ENCODE peak calls at places on chromosomes 11 and 22, in eight cellular contexts. One of them, this sample, is unnamed.

GRCh38 chr11:83249972-83250593 is 36.1 kb downstream of the CCDC90B start:
- DNase-seq in IMR-90: peak
- DNase-seq in A549: peak
- DNase-seq in heart right ventricle: no peak
- DNase-seq in kidney epithelial cell: peak
- DNase-seq in body of pancreas: peak
- DNase-seq in left ventricle myocardium inferior: no peak
- DNase-seq in fibroblast of pulmonary artery: peak
- DNase-seq in this sample: peak

GRCh38 chr22:19772422-19772672 is 11.8 kb downstream of the TBX1 start:
- DNase-seq in heart right ventricle: no peak
- DNase-seq in A549: no peak
- DNase-seq in kidney epithelial cell: no peak
- DNase-seq in IMR-90: no peak
- DNase-seq in fibroblast of pulmonary artery: no peak
- DNase-seq in body of pancreas: no peak
- DNase-seq in left ventricle myocardium inferior: no peak
- DNase-seq in this sample: no peak

GRCh38 chr11:75261474-75261847 is 20.9 kb downstream of the TPBGL start:
- DNase-seq in body of pancreas: no peak
- DNase-seq in left ventricle myocardium inferior: no peak
- DNase-seq in A549: no peak
- DNase-seq in IMR-90: no peak
- DNase-seq in fibroblast of pulmonary artery: no peak
- DNase-seq in kidney epithelial cell: no peak
- DNase-seq in heart right ventricle: no peak
- DNase-seq in this sample: no peak

GRCh38 chr11:131737357-131737756 is 366.9 kb downstream of the NTM start:
- DNase-seq in body of pancreas: no peak
- DNase-seq in IMR-90: no peak
- DNase-seq in A549: no peak
- DNase-seq in left ventricle myocardium inferior: no peak
- DNase-seq in fibroblast of pulmonary artery: peak
- DNase-seq in heart right ventricle: no peak
- DNase-seq in kidney epithelial cell: no peak
- DNase-seq in this sample: no peak

GRCh38 chr11:69295995-69296889 is 2.3 kb downstream of the MYEOV start:
- DNase-seq in fibroblast of pulmonary artery: peak
- DNase-seq in A549: peak
- DNase-seq in kidney epithelial cell: no peak
- DNase-seq in IMR-90: peak
- DNase-seq in left ventricle myocardium inferior: peak
- DNase-seq in body of pancreas: peak
- DNase-seq in heart right ventricle: no peak
- DNase-seq in this sample: no peak

GRCh38 chr11:26247340-26247739 is 84.6 kb upstream of the ANO3 start:
- DNase-seq in A549: no peak
- DNase-seq in kidney epithelial cell: no peak
- DNase-seq in heart right ventricle: no peak
- DNase-seq in IMR-90: peak
- DNase-seq in body of pancreas: no peak
- DNase-seq in fibroblast of pulmonary artery: peak
- DNase-seq in left ventricle myocardium inferior: no peak
- DNase-seq in this sample: no peak

GRCh38 chr11:68783216-68783821 is 32.0 kb upstream of the TESMIN start:
- DNase-seq in heart right ventricle: peak
- DNase-seq in kidney epithelial cell: no peak
- DNase-seq in A549: no peak
- DNase-seq in fibroblast of pulmonary artery: no peak
- DNase-seq in IMR-90: no peak
- DNase-seq in left ventricle myocardium inferior: peak
- DNase-seq in body of pancreas: no peak
- DNase-seq in this sample: no peak

GRCh38 chr11:122765487-122766131 is 72.7 kb upstream of the CRTAM start:
- DNase-seq in fibroblast of pulmonary artery: no peak
- DNase-seq in A549: no peak
- DNase-seq in IMR-90: no peak
- DNase-seq in body of pancreas: no peak
- DNase-seq in heart right ventricle: no peak
- DNase-seq in kidney epithelial cell: peak
- DNase-seq in left ventricle myocardium inferior: no peak
- DNase-seq in this sample: no peak

GRCh38 chr22:39364646-39365405 is 15.0 kb downstream of the SYNGR1 start:
- DNase-seq in left ventricle myocardium inferior: no peak
- DNase-seq in heart right ventricle: no peak
- DNase-seq in A549: no peak
- DNase-seq in kidney epithelial cell: no peak
- DNase-seq in IMR-90: no peak
- DNase-seq in fibroblast of pulmonary artery: no peak
- DNase-seq in body of pancreas: no peak
- DNase-seq in this sample: no peak

GRCh38 chr11:75476716-75477613 is 44.0 kb upstream of the KLHL35 start:
- DNase-seq in left ventricle myocardium inferior: peak
- DNase-seq in kidney epithelial cell: no peak
- DNase-seq in fibroblast of pulmonary artery: no peak
- DNase-seq in A549: no peak
- DNase-seq in heart right ventricle: no peak
- DNase-seq in IMR-90: no peak
- DNase-seq in body of pancreas: peak
- DNase-seq in this sample: no peak

GRCh38 chr11:35180311-35181233 is 41.6 kb downstream of the CD44 start:
- DNase-seq in IMR-90: peak
- DNase-seq in body of pancreas: no peak
- DNase-seq in fibroblast of pulmonary artery: no peak
- DNase-seq in kidney epithelial cell: no peak
- DNase-seq in A549: no peak
- DNase-seq in left ventricle myocardium inferior: no peak
- DNase-seq in heart right ventricle: no peak
- DNase-seq in this sample: peak

GRCh38 chr22:49240472-49240871 is 587.2 kb downstream of the BRD1 start:
- DNase-seq in left ventricle myocardium inferior: no peak
- DNase-seq in heart right ventricle: no peak
- DNase-seq in A549: no peak
- DNase-seq in kidney epithelial cell: no peak
- DNase-seq in fibroblast of pulmonary artery: no peak
- DNase-seq in body of pancreas: no peak
- DNase-seq in IMR-90: no peak
- DNase-seq in this sample: no peak

GRCh38 chr11:1988667-1989317 is 8.8 kb downstream of the H19 start:
- DNase-seq in A549: peak
- DNase-seq in heart right ventricle: peak
- DNase-seq in kidney epithelial cell: no peak
- DNase-seq in body of pancreas: peak
- DNase-seq in left ventricle myocardium inferior: peak
- DNase-seq in fibroblast of pulmonary artery: no peak
- DNase-seq in IMR-90: no peak
- DNase-seq in this sample: no peak

GRCh38 chr11:79241842-79242241 is 199.0 kb downstream of the TENM4 start:
- DNase-seq in A549: no peak
- DNase-seq in fibroblast of pulmonary artery: no peak
- DNase-seq in heart right ventricle: no peak
- DNase-seq in kidney epithelial cell: no peak
- DNase-seq in IMR-90: no peak
- DNase-seq in left ventricle myocardium inferior: no peak
- DNase-seq in body of pancreas: no peak
- DNase-seq in this sample: no peak

GRCh38 chr11:109547356-109548027 is 125.5 kb downstream of the C11orf87 start:
- DNase-seq in heart right ventricle: no peak
- DNase-seq in A549: no peak
- DNase-seq in body of pancreas: no peak
- DNase-seq in left ventricle myocardium inferior: no peak
- DNase-seq in fibroblast of pulmonary artery: peak
- DNase-seq in IMR-90: peak
- DNase-seq in kidney epithelial cell: no peak
- DNase-seq in this sample: peak

GRCh38 chr11:6402561-6402981 is 12.3 kb downstream of the SMPD1 start:
- DNase-seq in heart right ventricle: no peak
- DNase-seq in IMR-90: peak
- DNase-seq in kidney epithelial cell: no peak
- DNase-seq in left ventricle myocardium inferior: no peak
- DNase-seq in fibroblast of pulmonary artery: no peak
- DNase-seq in A549: no peak
- DNase-seq in body of pancreas: no peak
- DNase-seq in this sample: no peak

GRCh38 chr11:111414267-111414931 is 35.3 kb upstream of the POU2AF1 start:
- DNase-seq in left ventricle myocardium inferior: no peak
- DNase-seq in kidney epithelial cell: no peak
- DNase-seq in fibroblast of pulmonary artery: no peak
- DNase-seq in body of pancreas: no peak
- DNase-seq in A549: no peak
- DNase-seq in IMR-90: no peak
- DNase-seq in heart right ventricle: no peak
- DNase-seq in this sample: no peak

GRCh38 chr11:8605956-8606355 is 11.9 kb upstream of the STK33 start:
- DNase-seq in left ventricle myocardium inferior: no peak
- DNase-seq in IMR-90: peak
- DNase-seq in body of pancreas: no peak
- DNase-seq in kidney epithelial cell: no peak
- DNase-seq in heart right ventricle: no peak
- DNase-seq in fibroblast of pulmonary artery: no peak
- DNase-seq in A549: no peak
- DNase-seq in this sample: no peak

GRCh38 chr11:92627615-92628201 is 341.7 kb upstream of the MTNR1B start:
- DNase-seq in heart right ventricle: no peak
- DNase-seq in body of pancreas: no peak
- DNase-seq in IMR-90: peak
- DNase-seq in left ventricle myocardium inferior: no peak
- DNase-seq in fibroblast of pulmonary artery: no peak
- DNase-seq in A549: no peak
- DNase-seq in kidney epithelial cell: no peak
- DNase-seq in this sample: no peak

GRCh38 chr22:31210830-31211503 is 1.1 kb upstream of the LIMK2 start:
- DNase-seq in kidney epithelial cell: no peak
- DNase-seq in heart right ventricle: no peak
- DNase-seq in body of pancreas: no peak
- DNase-seq in fibroblast of pulmonary artery: no peak
- DNase-seq in A549: no peak
- DNase-seq in IMR-90: no peak
- DNase-seq in left ventricle myocardium inferior: peak
- DNase-seq in this sample: no peak

GRCh38 chr11:89491141-89491690 is at the start of gene NOX4:
- DNase-seq in IMR-90: peak
- DNase-seq in left ventricle myocardium inferior: peak
- DNase-seq in body of pancreas: peak
- DNase-seq in heart right ventricle: peak
- DNase-seq in A549: no peak
- DNase-seq in kidney epithelial cell: no peak
- DNase-seq in fibroblast of pulmonary artery: peak
- DNase-seq in this sample: no peak

GRCh38 chr22:16608931-16609330 is 16.3 kb upstream of the CCT8L2 start:
- DNase-seq in fibroblast of pulmonary artery: no peak
- DNase-seq in left ventricle myocardium inferior: no peak
- DNase-seq in heart right ventricle: no peak
- DNase-seq in body of pancreas: no peak
- DNase-seq in kidney epithelial cell: no peak
- DNase-seq in IMR-90: no peak
- DNase-seq in A549: no peak
- DNase-seq in this sample: no peak
- H3K4me3 ChIP-seq in fibroblast of pulmonary artery: no peak
- H3K4me3 ChIP-seq in left ventricle myocardium inferior: peak
- H3K4me3 ChIP-seq in heart right ventricle: no peak
- H3K4me3 ChIP-seq in body of pancreas: no peak
- H3K4me3 ChIP-seq in kidney epithelial cell: peak
- H3K4me3 ChIP-seq in IMR-90: no peak
- H3K4me3 ChIP-seq in A549: no peak
- H3K4me3 ChIP-seq in this sample: no peak

GRCh38 chr11:33262016-33262638 is 4.9 kb downstream of the HIPK3 start:
- DNase-seq in body of pancreas: no peak
- DNase-seq in heart right ventricle: no peak
- DNase-seq in left ventricle myocardium inferior: no peak
- DNase-seq in IMR-90: peak
- DNase-seq in kidney epithelial cell: no peak
- DNase-seq in fibroblast of pulmonary artery: peak
- DNase-seq in A549: no peak
- DNase-seq in this sample: no peak
- H3K4me3 ChIP-seq in body of pancreas: no peak
- H3K4me3 ChIP-seq in heart right ventricle: no peak
- H3K4me3 ChIP-seq in left ventricle myocardium inferior: peak
- H3K4me3 ChIP-seq in IMR-90: no peak
- H3K4me3 ChIP-seq in kidney epithelial cell: no peak
- H3K4me3 ChIP-seq in fibroblast of pulmonary artery: no peak
- H3K4me3 ChIP-seq in A549: no peak
- H3K4me3 ChIP-seq in this sample: no peak

DNA sequence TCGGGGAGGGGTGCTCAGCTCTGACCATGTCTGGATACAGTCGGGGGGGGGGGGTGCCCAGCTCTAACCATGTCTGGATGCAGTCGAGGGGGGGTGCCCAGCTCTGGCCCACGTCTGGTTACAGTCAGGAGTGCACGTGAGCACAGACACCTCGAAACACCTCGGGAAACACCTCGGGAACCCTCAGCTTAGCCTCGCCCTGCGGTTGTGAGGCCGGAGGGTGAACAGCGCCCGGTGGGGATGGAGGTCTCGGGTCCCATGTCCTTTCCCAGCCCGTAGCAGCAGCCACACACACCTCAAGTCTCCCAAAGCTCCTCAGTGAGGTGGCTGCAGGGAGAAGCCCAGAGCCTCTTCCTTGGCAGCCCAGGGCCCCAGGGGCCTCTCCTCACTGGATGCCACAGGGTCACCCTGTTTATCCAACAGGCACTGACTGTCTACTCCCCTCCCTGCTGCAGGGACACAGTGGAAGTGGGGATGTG is 2.1 kb downstream of the SIGIRR start:
- DNase-seq in IMR-90: no peak
- DNase-seq in heart right ventricle: no peak
- DNase-seq in body of pancreas: no peak
- DNase-seq in fibroblast of pulmonary artery: no peak
- DNase-seq in A549: no peak
- DNase-seq in kidney epithelial cell: no peak
- DNase-seq in left ventricle myocardium inferior: no peak
- DNase-seq in this sample: no peak
- H3K4me3 ChIP-seq in IMR-90: no peak
- H3K4me3 ChIP-seq in heart right ventricle: no peak
- H3K4me3 ChIP-seq in body of pancreas: no peak
- H3K4me3 ChIP-seq in fibroblast of pulmonary artery: no peak
- H3K4me3 ChIP-seq in A549: no peak
- H3K4me3 ChIP-seq in kidney epithelial cell: no peak
- H3K4me3 ChIP-seq in left ventricle myocardium inferior: peak
- H3K4me3 ChIP-seq in this sample: no peak

GRCh38 chr11:118251858-118252652 is at the start of gene MPZL3:
- DNase-seq in left ventricle myocardium inferior: peak
- DNase-seq in A549: peak
- DNase-seq in fibroblast of pulmonary artery: peak
- DNase-seq in body of pancreas: peak
- DNase-seq in kidney epithelial cell: peak
- DNase-seq in heart right ventricle: peak
- DNase-seq in IMR-90: peak
- DNase-seq in this sample: peak

GRCh38 chr11:118258410-118258809 is 5.7 kb downstream of the MPZL2 start:
- DNase-seq in left ventricle myocardium inferior: no peak
- DNase-seq in body of pancreas: no peak
- DNase-seq in fibroblast of pulmonary artery: no peak
- DNase-seq in heart right ventricle: no peak
- DNase-seq in A549: no peak
- DNase-seq in kidney epithelial cell: no peak
- DNase-seq in IMR-90: no peak
- DNase-seq in this sample: no peak

GRCh38 chr11:118247041-118247440 is 5.1 kb downstream of the MPZL3 start:
- DNase-seq in body of pancreas: no peak
- DNase-seq in IMR-90: no peak
- DNase-seq in fibroblast of pulmonary artery: no peak
- DNase-seq in kidney epithelial cell: no peak
- DNase-seq in left ventricle myocardium inferior: no peak
- DNase-seq in heart right ventricle: no peak
- DNase-seq in A549: no peak
- DNase-seq in this sample: no peak

GRCh38 chr11:118252688-118253087 is 523 bp upstream of the MPZL3 start:
- DNase-seq in fibroblast of pulmonary artery: no peak
- DNase-seq in A549: no peak
- DNase-seq in heart right ventricle: no peak
- DNase-seq in IMR-90: no peak
- DNase-seq in left ventricle myocardium inferior: no peak
- DNase-seq in body of pancreas: no peak
- DNase-seq in kidney epithelial cell: no peak
- DNase-seq in this sample: no peak
- H3K4me3 ChIP-seq in fibroblast of pulmonary artery: peak
- H3K4me3 ChIP-seq in A549: peak
- H3K4me3 ChIP-seq in heart right ventricle: peak
- H3K4me3 ChIP-seq in IMR-90: no peak
- H3K4me3 ChIP-seq in left ventricle myocardium inferior: peak
- H3K4me3 ChIP-seq in body of pancreas: peak
- H3K4me3 ChIP-seq in kidney epithelial cell: peak
- H3K4me3 ChIP-seq in this sample: peak